ENCODE peak calls at places on chromosomes 2 and 18, in five cellular contexts. Q, J, E, A and U are unnamed samples.

GRCh38 chr2:162164802-162165201 is 12.8 kb upstream of the GCG start:
- DNase-seq in Q (no peak), J (no peak), E (no peak), A (no peak), U (no peak)

GRCh38 chr2:28665041-28665704 is 86.5 kb upstream of the PPP1CB start:
- DNase-seq in Q (no peak), J (no peak), E (peak; percentile 83), A (peak; percentile 81), U (peak; percentile 51)

GRCh38 chr18:77220726-77221125 is 28.9 kb upstream of the GALR1 start:
- DNase-seq in Q (no peak), J (no peak), E (no peak), A (no peak), U (no peak)

GRCh38 chr2:59276033-59276432 is 1034.9 kb upstream of the FANCL start:
- DNase-seq in Q (no peak), J (no peak), E (peak; percentile 11), A (no peak), U (no peak)

GRCh38 chr18:63788447-63789096 is 13.4 kb downstream of the SERPINB7 start:
- DNase-seq in Q (no peak), J (no peak), E (peak; percentile 84), A (no peak), U (no peak)

GRCh38 chr2:43106767-43107527 is 119.5 kb downstream of the ZFP36L2 start:
- DNase-seq in Q (no peak), J (no peak), E (no peak), A (no peak), U (no peak)

GRCh38 chr18:59725177-59725576 is 28.0 kb upstream of the CCBE1 start:
- DNase-seq in Q (no peak), J (no peak), E (no peak), A (no peak), U (no peak)

GRCh38 chr2:10493636-10494281 is 45.6 kb upstream of the ODC1 start:
- DNase-seq in Q (peak; percentile 94), J (peak; percentile 62), E (no peak), A (no peak), U (peak; percentile 85)

GRCh38 chr18:56869189-56869777 is 218.1 kb downstream of the WDR7 start:
- DNase-seq in Q (no peak), J (no peak), E (peak; percentile 70), A (no peak), U (no peak)

GRCh38 chr2:85583667-85584353 is 421 bp upstream of the VAMP5 start:
- DNase-seq in Q (peak; percentile 84), J (no peak), E (no peak), A (no peak), U (no peak)

GRCh38 chr2:105675841-105676240 is 68.9 kb upstream of the NCK2 start:
- DNase-seq in Q (no peak), J (no peak), E (no peak), A (no peak), U (no peak)

GRCh38 chr18:12491611-12492435 is 84.1 kb downstream of the PRELID3A start:
- DNase-seq in Q (no peak), J (no peak), E (no peak), A (no peak), U (no peak)

GRCh38 chr2:15941483-15941853 is 1.1 kb downstream of the MYCN start:
- DNase-seq in Q (no peak), J (no peak), E (peak; percentile 59), A (no peak), U (no peak)

GRCh38 chr2:211611061-211611518 is 927.5 kb downstream of the ERBB4 start:
- DNase-seq in Q (no peak), J (no peak), E (no peak), A (no peak), U (no peak)

GRCh38 chr2:235500761-235501662 is 7.2 kb downstream of the AGAP1 start:
- DNase-seq in Q (no peak), J (no peak), E (peak; percentile 52), A (no peak), U (no peak)

GRCh38 chr2:13550832-13551231 is 834.1 kb downstream of the TRIB2 start:
- DNase-seq in Q (no peak), J (no peak), E (no peak), A (no peak), U (no peak)
- H3K9me3 ChIP-seq in Q (no peaks in the 10 kb centered on the region), J (no peaks in the 10 kb centered on the region), E (no peaks in the 10 kb centered on the region), A (no peaks in the 10 kb centered on the region), U (no peaks in the 10 kb centered on the region)

DNA sequence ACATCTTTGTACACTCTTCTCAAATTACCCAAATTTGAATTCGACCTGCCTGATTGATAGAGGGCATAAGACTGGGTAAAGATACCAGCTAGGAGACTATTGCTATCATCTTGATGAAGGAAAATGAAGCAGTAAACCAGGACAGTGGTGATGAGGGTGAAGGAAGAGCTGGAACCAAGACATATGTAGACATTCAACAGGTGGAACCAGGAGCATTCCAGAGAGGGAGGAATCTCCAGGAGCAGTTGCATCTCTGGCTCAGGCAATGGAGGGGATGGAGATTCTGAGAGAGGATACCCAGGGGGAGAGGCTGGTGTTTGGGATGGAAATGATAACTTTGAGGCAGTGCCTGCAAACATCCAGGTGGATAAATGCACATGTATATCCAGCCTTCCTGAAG is 41.6 kb downstream of the SDC1 start:
- DNase-seq in Q (no peak), J (no peak), E (no peak), A (no peak), U (no peak)
- H3K4me1 ChIP-seq in Q (peaks cover 45% of the 10 kb centered on the region), J (no peaks in the 10 kb centered on the region), E (peaks cover under 1% of the 10 kb centered on the region), A (no peaks in the 10 kb centered on the region), U (peaks cover 3% of the 10 kb centered on the region)

DNA sequence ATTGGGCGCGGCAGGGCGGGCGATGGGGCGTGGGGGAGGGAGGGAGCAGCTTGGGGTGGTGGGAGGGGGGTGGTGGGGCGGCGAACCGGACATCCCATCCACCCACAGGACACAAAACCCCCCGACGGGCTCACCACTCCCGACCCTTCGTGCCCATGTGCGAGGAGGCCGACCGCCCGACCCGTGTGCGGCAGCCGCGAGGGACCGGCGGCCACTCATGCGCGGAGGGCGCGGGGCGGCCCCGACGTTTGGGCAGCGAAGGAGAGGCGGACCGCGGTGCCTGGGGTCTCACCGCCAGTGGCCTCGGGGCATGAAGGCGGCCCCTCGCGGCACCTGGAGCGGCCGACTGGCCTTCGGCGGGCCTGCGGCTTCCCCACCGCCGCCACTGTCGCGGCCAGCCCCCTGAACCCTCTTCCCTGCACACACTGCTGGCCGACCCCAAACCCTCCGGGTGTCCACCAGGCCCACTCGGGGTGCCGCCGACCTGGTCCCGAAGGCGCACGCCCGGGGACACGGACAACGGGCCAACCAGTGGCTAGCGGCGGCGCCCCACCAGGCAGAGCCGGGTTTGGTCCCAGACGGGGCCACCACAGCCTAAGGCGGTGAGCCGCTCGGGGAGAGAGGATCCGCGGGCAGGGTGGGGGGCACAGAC is 94.6 kb upstream of the ANKRD30BL start:
- DNase-seq in Q (peak; percentile 71), J (no peak), E (no peak), A (no peak), U (no peak)
- H3K9me3 ChIP-seq in Q (no peaks in the 10 kb centered on the region), J (no peaks in the 10 kb centered on the region), E (no peaks in the 10 kb centered on the region), A (peaks cover 2% of the 10 kb centered on the region), U (no peaks in the 10 kb centered on the region)

DNA sequence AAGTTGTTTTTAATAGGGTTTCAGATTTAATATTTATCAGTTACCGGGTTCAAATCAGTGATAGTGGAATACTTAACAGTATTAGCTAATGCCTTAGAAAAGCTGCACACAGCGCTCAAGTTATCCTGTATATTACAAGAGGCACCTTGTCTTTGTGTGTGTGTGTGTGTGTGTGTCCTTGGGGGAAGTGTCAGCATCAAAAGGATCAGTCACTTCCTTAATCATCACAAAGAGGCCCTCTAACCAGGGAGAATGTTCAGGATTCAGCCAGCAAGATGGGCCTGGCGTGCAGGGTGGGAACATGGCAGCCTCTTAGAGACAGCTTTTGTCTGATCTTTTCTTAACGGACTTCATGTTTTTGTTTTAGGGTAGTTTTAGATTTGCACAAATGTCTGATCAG is 53.1 kb downstream of the CABLES1 start:
- DNase-seq in Q (no peak), J (no peak), E (no peak), A (no peak), U (no peak)
- H3K4me1 ChIP-seq in Q (peaks cover 16% of the 10 kb centered on the region), J (peaks cover 3% of the 10 kb centered on the region), E (peaks cover 21% of the 10 kb centered on the region), A (no peaks in the 10 kb centered on the region), U (no peaks in the 10 kb centered on the region)

DNA sequence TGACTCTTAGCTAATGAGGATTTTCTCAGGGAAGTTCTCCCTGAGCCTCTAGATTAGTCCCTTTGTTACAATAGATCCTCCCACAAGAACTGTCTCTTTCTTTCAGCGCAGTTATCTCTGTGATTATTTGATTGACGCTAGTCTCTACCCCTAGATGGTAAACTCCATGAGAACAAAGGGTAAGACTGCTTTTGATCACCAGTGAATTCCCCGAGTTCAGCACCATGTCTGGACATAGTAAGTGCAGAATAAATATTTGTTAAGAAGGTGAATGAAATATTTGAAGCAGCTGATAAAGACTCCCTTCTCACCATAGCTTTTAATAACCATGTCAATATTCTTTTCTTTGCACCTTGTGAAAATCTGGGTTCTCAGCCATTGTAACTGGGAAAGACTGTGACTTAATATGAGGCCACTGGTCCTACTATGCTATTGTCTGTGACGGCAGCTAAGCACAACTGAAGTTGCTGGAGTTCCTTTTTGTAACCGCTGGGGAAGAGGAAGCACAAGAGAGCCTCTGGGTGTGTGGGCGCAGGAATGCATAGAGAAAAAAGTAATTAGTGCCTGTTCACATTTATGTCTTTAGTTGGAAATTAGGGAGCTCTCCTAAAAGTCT is 214.7 kb downstream of the TGIF1 start:
- DNase-seq in Q (no peak), J (no peak), E (peak; percentile 64), A (no peak), U (no peak)
- H3K9me3 ChIP-seq in Q (no peaks in the 10 kb centered on the region), J (no peaks in the 10 kb centered on the region), E (peaks cover 9% of the 10 kb centered on the region), A (no peaks in the 10 kb centered on the region), U (no peaks in the 10 kb centered on the region)